ENCODE peak calls at places on chromosomes 13 and 19, in six cellular contexts. H is neural progenitor cell, E is mesendoderm, I is NCI-H1930, J is SK-MEL-5, R is ACHN. F is an unnamed sample.

GRCh38 chr13:53137777-53138176 is 109.2 kb downstream of the OLFM4 start:
- DNase-seq in H (no peak), E (no peak), I (no peak), J (no peak), R (no peak), F (no peak)

GRCh38 chr13:111659842-111660241 is 339.4 kb downstream of the TEX29 start:
- DNase-seq in H (no peak), E (no peak), I (no peak), J (no peak), R (no peak), F (no peak)

GRCh38 chr13:107339209-107339608 is 771.3 kb upstream of the ARGLU1 start:
- DNase-seq in H (no peak), E (peak; percentile 48), I (no peak), J (no peak), R (peak; percentile 41), F (no peak)

GRCh38 chr19:1284293-1284978 is 1.2 kb upstream of the EFNA2 start:
- DNase-seq in H (no peak), E (no peak), I (no peak), J (no peak), R (no peak), F (no peak)

GRCh38 chr19:47075941-47076340 is 27.5 kb upstream of the TMEM160 start:
- DNase-seq in H (no peak), E (no peak), I (no peak), J (no peak), R (peak; percentile 8), F (no peak)

GRCh38 chr19:11261902-11262839 is at the start of gene DOCK6:
- DNase-seq in H (peak; percentile 80), E (peak; percentile 30), I (no peak), J (no peak), R (peak; percentile 42), F (no peak)

GRCh38 chr19:40221858-40222619 is 3.9 kb upstream of the TTC9B start:
- DNase-seq in H (peak; percentile 87), E (peak; percentile 95), I (peak; percentile 57), J (peak; percentile 96), R (peak; percentile 85), F (peak; percentile 96)

GRCh38 chr13:22074403-22074802 is 403.5 kb downstream of the FGF9 start:
- DNase-seq in H (no peak), E (no peak), I (no peak), J (no peak), R (no peak), F (no peak)

GRCh38 chr19:39727070-39727800 is 10.6 kb downstream of the CLC start:
- DNase-seq in H (no peak), E (no peak), I (no peak), J (no peak), R (no peak), F (no peak)

F was measured in ELF-1.